ENCODE peak calls at places on chromosomes 5 and 9, in five cellular contexts. U is CD8-positive, alpha-beta T cell; B is IMR-90; L is choroid plexus epithelial cell; Z is endothelial cell. E is an unnamed sample.
A peak's percentile ranks its signal among the peaks of the same experiment; 100 is the strongest.

GRCh38 chr9:93572636-93573035 is 3.7 kb upstream of the PHF2 start:
- DNase-seq in Z (no peak), U (no peak), L (no peak), B (no peak), E (no peak)

GRCh38 chr5:109485030-109485429 is 75.3 kb upstream of the PJA2 start:
- DNase-seq in Z (peak; percentile 50), U (no peak), L (peak; percentile 31), B (no peak), E (no peak)

GRCh38 chr5:34657550-34657921 is 1.4 kb downstream of the RAI14 start:
- DNase-seq in L (peak; percentile 64), B (peak; percentile 42), Z (peak; percentile 59), U (no peak), E (peak; percentile 69)

GRCh38 chr9:99588747-99589146 is 232.9 kb upstream of the NR4A3 start:
- DNase-seq in B (no peak), L (no peak), U (no peak), Z (no peak), E (no peak)

GRCh38 chr9:98783518-98784226 is 12.7 kb downstream of the ANKS6 start:
- DNase-seq in Z (no peak), U (no peak), B (no peak), L (no peak), E (no peak)

GRCh38 chr9:1536522-1537170 is 478.5 kb upstream of the SMARCA2 start:
- DNase-seq in Z (no peak), U (no peak), B (no peak), L (no peak), E (no peak)

GRCh38 chr5:86143837-86144236 is 473.9 kb upstream of the COX7C start:
- DNase-seq in Z (no peak), U (no peak), L (no peak), B (no peak), E (no peak)

GRCh38 chr5:73122875-73123810 is 2.8 kb downstream of the TMEM171 start:
- DNase-seq in U (no peak), L (peak; percentile 79), B (peak; percentile 46), Z (no peak), E (peak; percentile 32)

GRCh38 chr9:35689601-35690446 is at the start of gene TPM2:
- DNase-seq in U (no peak), Z (peak; percentile 76), B (peak; percentile 90), L (peak; percentile 72), E (peak; percentile 69)

GRCh38 chr5:127922603-127923002 is 161.0 kb upstream of the SLC12A2 start:
- DNase-seq in U (no peak), L (no peak), B (peak; percentile 10), Z (no peak), E (no peak)

GRCh38 chr9:21316860-21317259 is 11.7 kb upstream of the IFNA5 start:
- DNase-seq in B (no peak), L (no peak), U (no peak), Z (no peak), E (no peak)

GRCh38 chr5:815449-815848 is 30.9 kb upstream of the ZDHHC11B start:
- DNase-seq in Z (no peak), B (no peak), L (no peak), U (no peak), E (no peak)

GRCh38 chr9:100637787-100638186 is 59.9 kb downstream of the CAVIN4 start:
- DNase-seq in U (no peak), Z (no peak), B (no peak), L (peak; percentile 2), E (peak; percentile 19)

GRCh38 chr9:878239-878638 is 36.7 kb downstream of the DMRT1 start:
- DNase-seq in U (no peak), Z (no peak), L (no peak), B (no peak), E (no peak)

GRCh38 chr5:180604271-180604670 is 13.0 kb upstream of the SCGB3A1 start:
- DNase-seq in B (no peak), Z (no peak), U (no peak), L (no peak), E (peak; percentile 3)

GRCh38 chr9:71145179-71145578 is 23.8 kb upstream of the TRPM3 start:
- DNase-seq in U (no peak), L (peak; percentile 42), Z (peak; percentile 27), B (no peak), E (no peak)

GRCh38 chr5:168047043-168047668 is 244.3 kb upstream of the WWC1 start:
- DNase-seq in Z (peak; percentile 59), U (no peak), B (peak; percentile 22), L (peak; percentile 36), E (peak; percentile 60)

GRCh38 chr5:139908749-139909148 is 113.1 kb downstream of the PSD2 start:
- DNase-seq in U (no peak), L (peak; percentile 49), Z (no peak), B (no peak), E (no peak)

GRCh38 chr5:83265318-83265717 is 188.0 kb downstream of the XRCC4 start:
- DNase-seq in L (peak; percentile 50), U (no peak), B (peak; percentile 43), Z (no peak), E (no peak)

GRCh38 chr5:103645816-103646215 is 83.2 kb upstream of the NUDT12 start:
- DNase-seq in U (no peak), L (no peak), B (no peak), Z (no peak), E (no peak)

GRCh38 chr5:135376961-135377621 is 21.9 kb downstream of the MACROH2A1 start:
- DNase-seq in U (no peak), L (no peak), Z (no peak), B (no peak), E (no peak)

GRCh38 chr9:83582026-83582425 is 40.9 kb upstream of the IDNK start:
- DNase-seq in L (peak; percentile 82), U (no peak), B (peak; percentile 36), Z (no peak), E (no peak)

GRCh38 chr5:66963559-66963971 is 233.0 kb downstream of the CD180 start:
- DNase-seq in B (peak; percentile 40), U (no peak), Z (no peak), L (peak; percentile 56), E (no peak)

GRCh38 chr5:179211076-179211475 is 134.2 kb downstream of the ADAMTS2 start:
- DNase-seq in B (peak; percentile 29), Z (no peak), L (peak; percentile 12), U (no peak), E (peak; percentile 23)

GRCh38 chr5:179214678-179215077 is 130.6 kb downstream of the ADAMTS2 start:
- DNase-seq in U (no peak), B (no peak), Z (no peak), L (no peak), E (no peak)

GRCh38 chr5:179210478-179210877 is 134.8 kb downstream of the ADAMTS2 start:
- DNase-seq in B (no peak), L (no peak), U (no peak), Z (no peak), E (no peak)

GRCh38 chr5:179211631-179212030 is 133.6 kb downstream of the ADAMTS2 start:
- DNase-seq in U (no peak), L (no peak), B (no peak), Z (no peak), E (peak; percentile 5)

DNA sequence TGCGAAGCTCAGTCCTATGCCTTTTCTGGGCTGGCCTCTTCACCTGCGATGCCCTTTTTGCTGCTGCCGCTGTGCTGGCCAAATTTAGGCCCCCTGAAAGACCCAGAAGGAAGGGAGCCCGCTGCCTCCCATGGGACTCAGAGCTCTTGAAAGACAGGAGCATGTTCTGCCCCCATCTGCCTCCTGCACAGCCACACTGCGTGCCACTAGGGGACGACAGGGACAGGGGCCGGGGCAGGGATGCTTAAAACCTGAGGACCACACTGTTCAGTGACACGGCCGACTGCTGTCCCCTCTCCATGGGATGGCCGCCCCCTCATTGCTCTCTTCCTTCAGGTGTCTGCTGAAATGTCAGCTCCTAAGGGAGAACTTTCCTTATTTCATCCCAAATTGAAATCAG is 132.4 kb downstream of the ADAMTS2 start:
- DNase-seq in U (no peak), Z (no peak), B (no peak), L (no peak), E (peak; percentile 34)
- TF ChIP-seq CTCF in U (no peak), Z (no peak), B (peak; percentile 52), L (no peak), E (no peak)

GRCh38 chr5:91865920-91866319 is 482.8 kb upstream of the ARRDC3 start:
- DNase-seq in U (no peak), B (no peak), Z (no peak), L (peak; percentile 24), E (no peak)

GRCh38 chr5:91864902-91865420 is 481.8 kb upstream of the ARRDC3 start:
- DNase-seq in B (no peak), L (peak; percentile 11), U (no peak), Z (no peak), E (no peak)

GRCh38 chr5:91867799-91868198 is 484.7 kb upstream of the ARRDC3 start:
- DNase-seq in Z (no peak), B (no peak), L (no peak), U (no peak), E (no peak)
- TF ChIP-seq CTCF in Z (no peak), B (no peak), L (no peak), U (no peak), E (no peak)

GRCh38 chr5:126878624-126879023 is 101.7 kb downstream of the LMNB1 start:
- DNase-seq in L (no peak), Z (no peak), B (no peak), U (no peak), E (no peak)

GRCh38 chr5:126883801-126884200 is 106.9 kb downstream of the LMNB1 start:
- DNase-seq in Z (no peak), L (no peak), B (peak; percentile 16), U (no peak), E (no peak)

GRCh38 chr5:126884269-126884819 is 107.4 kb downstream of the LMNB1 start:
- DNase-seq in Z (no peak), B (peak; percentile 96), U (no peak), L (peak; percentile 91), E (no peak)

GRCh38 chr5:126878085-126878484 is 101.1 kb downstream of the LMNB1 start:
- DNase-seq in L (no peak), B (no peak), U (no peak), Z (no peak), E (no peak)

DNA sequence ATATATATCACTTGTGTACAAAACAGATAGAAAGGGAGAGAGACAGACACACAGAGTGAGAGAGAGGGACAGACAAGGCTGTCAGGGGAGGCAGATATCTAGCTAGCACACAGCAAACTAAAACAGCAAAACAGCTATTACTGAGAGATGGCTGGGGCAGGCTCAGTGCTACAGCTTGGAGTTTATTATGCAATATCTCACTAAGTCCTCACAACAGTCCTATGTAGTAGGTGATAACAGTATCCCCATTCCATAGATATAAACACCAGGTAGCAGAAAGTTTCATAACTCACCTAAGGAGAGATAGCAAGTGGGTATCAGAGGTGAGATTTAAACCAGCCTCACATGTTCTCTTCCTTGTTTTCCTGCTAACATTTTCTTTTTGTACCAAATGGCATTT is 104.9 kb downstream of the LMNB1 start:
- DNase-seq in Z (no peak), B (no peak), U (no peak), L (no peak), E (no peak)
- TF ChIP-seq CTCF in Z (no peak), B (no peak), U (no peak), L (no peak), E (no peak)

GRCh38 chr9:32550046-32550608 is 2.0 kb upstream of the SMIM27 start:
- DNase-seq in U (no peak), B (peak; percentile 53), L (peak; percentile 65), Z (no peak), E (no peak)
- TF ChIP-seq CTCF in U (no peak), B (peak; percentile 17), L (peak; percentile 54), Z (no peak), E (no peak)

GRCh38 chr5:160119142-160119904 is at the start of gene PWWP2A:
- DNase-seq in U (peak; percentile 97), B (peak; percentile 100), Z (peak; percentile 93), L (peak; percentile 100), E (peak; percentile 95)
- TF ChIP-seq CTCF in U (no peak), B (peak; percentile 9), Z (no peak), L (no peak), E (no peak)

GRCh38 chr5:38780950-38781349 is 64.9 kb upstream of the OSMR start:
- DNase-seq in Z (no peak), L (peak; percentile 96), B (peak; percentile 66), U (no peak), E (no peak)
- TF ChIP-seq CTCF in Z (no peak), L (peak; percentile 78), B (no peak), U (no peak), E (no peak)

E was measured in glutamatergic neuron.